ENCODE peak calls at places on chromosome 2, in eight cellular contexts. A is NCI-H1417 treated with DMSO at 0.1 percent for 48 hours; S is activated naive CD4-positive, alpha-beta T cell treated with anti-CD3 and anti-CD28 coated beads, Interleukin-2, amount 50 U/mL, for 16 hours; B is psoas muscle; G is mesothelial cell of epicardium; Y is neural progenitor cell; E is M059J; H is GM03348. W is an unnamed sample.

GRCh38 chr2:126666003-126666402 is 10.0 kb downstream of the GYPC start:
- DNase-seq in A (no peak), S (no peak), B (no peak), G (no peak), Y (no peak), E (no peak), H (no peak), W (no peak)

GRCh38 chr2:486381-486780 is 190.8 kb downstream of the TMEM18 start:
- DNase-seq in A (no peak), S (no peak), B (no peak), G (no peak), Y (no peak), E (no peak), H (no peak), W (no peak)

GRCh38 chr2:21123473-21124393 is at the start of gene TDRD15:
- DNase-seq in A (no peak), S (no peak), B (no peak), G (no peak), Y (no peak), E (no peak), H (no peak), W (no peak)

GRCh38 chr2:164681009-164681408 is 59.7 kb upstream of the GRB14 start:
- DNase-seq in A (no peak), S (no peak), B (no peak), G (no peak), Y (no peak), E (no peak), H (no peak), W (no peak)

GRCh38 chr2:207546822-207547221 is 17.1 kb downstream of the CREB1 start:
- DNase-seq in A (no peak), S (no peak), B (no peak), G (no peak), Y (no peak), E (no peak), H (peak), W (no peak)

GRCh38 chr2:199883474-199884212 is 27.4 kb upstream of the C2orf69 start:
- DNase-seq in A (no peak), S (no peak), B (no peak), G (no peak), Y (no peak), E (peak), H (no peak), W (no peak)

GRCh38 chr2:160602073-160602472 is 108.5 kb upstream of the RBMS1 start:
- DNase-seq in A (no peak), S (no peak), B (no peak), G (no peak), Y (no peak), E (no peak), H (no peak), W (no peak)

GRCh38 chr2:109331864-109332848 is 203.2 kb downstream of the SH3RF3 start:
- DNase-seq in A (no peak), S (peak), B (peak), G (no peak), Y (no peak), E (peak), H (peak), W (peak)

GRCh38 chr2:163808406-163808805 is 72.6 kb upstream of the FIGN start:
- DNase-seq in A (no peak), S (no peak), B (no peak), G (no peak), Y (peak), E (peak), H (no peak), W (no peak)

GRCh38 chr2:49360051-49360767 is 205.9 kb upstream of the FSHR start:
- DNase-seq in A (no peak), S (no peak), B (no peak), G (no peak), Y (peak), E (no peak), H (no peak), W (no peak)

GRCh38 chr2:201257941-201258665 is 2.2 kb upstream of the CASP8 start:
- DNase-seq in A (no peak), S (peak), B (peak), G (peak), Y (no peak), E (peak), H (peak), W (peak)

GRCh38 chr2:204329532-204329931 is 215.7 kb upstream of the PARD3B start:
- DNase-seq in A (no peak), S (no peak), B (no peak), G (no peak), Y (no peak), E (no peak), H (no peak), W (no peak)

GRCh38 chr2:197163755-197164753 is 146.5 kb downstream of the ANKRD44 start:
- DNase-seq in A (no peak), S (no peak), B (peak), G (no peak), Y (peak), E (no peak), H (no peak), W (no peak)

GRCh38 chr2:8412586-8412985 is 269.3 kb upstream of the ID2 start:
- DNase-seq in A (no peak), S (no peak), B (peak), G (no peak), Y (peak), E (no peak), H (peak), W (peak)

GRCh38 chr2:106293379-106293778 is 99.3 kb upstream of the UXS1 start:
- DNase-seq in A (no peak), S (no peak), B (no peak), G (no peak), Y (no peak), E (no peak), H (no peak), W (no peak)

GRCh38 chr2:226738821-226739507 is 60.7 kb downstream of the IRS1 start:
- DNase-seq in A (no peak), S (no peak), B (no peak), G (no peak), Y (peak), E (no peak), H (no peak), W (no peak)